ENCODE peak calls at places on chromosomes 4 and X, in ten cellular contexts. M is NCI-H446; D is fibroblast of villous mesenchyme; R is HFFc6; F is right lobe of liver; E is omental fat pad; H is activated CD8-positive, alpha-beta memory T cell treated with anti-CD3 and anti-CD28 coated beads for 1 hour; X is activated CD4-positive, CD25-positive, alpha-beta regulatory T cell; L is fibroblast of mammary gland; O is ureter. T is an unnamed sample.

GRCh38 chrX:136694491-136695087 is 46.6 kb downstream of the CD40LG start:
- DNase-seq in M (peak), D (peak), R (peak), F (no peak), E (no peak), H (no peak), X (no peak), L (peak), O (no peak), T (peak)

GRCh38 chr4:142265946-142266345 is 580.2 kb downstream of the INPP4B start:
- DNase-seq in M (no peak), D (no peak), R (no peak), F (no peak), E (no peak), H (no peak), X (no peak), L (no peak), O (no peak), T (no peak)

GRCh38 chrX:115561605-115562491 is 874 bp downstream of the PLS3 start:
- DNase-seq in M (no peak), D (peak), R (no peak), F (peak), E (no peak), H (no peak), X (no peak), L (peak), O (peak), T (peak)

GRCh38 chr4:158729716-158730559 is 6.7 kb upstream of the PPID start:
- DNase-seq in M (peak), D (peak), R (peak), F (peak), E (peak), H (peak), X (no peak), L (peak), O (peak), T (peak)

GRCh38 chrX:103475381-103475780 is 43.9 kb downstream of the RAB40A start:
- DNase-seq in M (no peak), D (peak), R (peak), F (no peak), E (no peak), H (no peak), X (no peak), L (peak), O (no peak), T (peak)

GRCh38 chr4:99404595-99405287 is 30.4 kb downstream of the ADH7 start:
- DNase-seq in M (no peak), D (peak), R (peak), F (no peak), E (no peak), H (no peak), X (no peak), L (peak), O (no peak), T (peak)

GRCh38 chrX:97119474-97120109 is 235.9 kb downstream of the RPA4 start:
- DNase-seq in M (no peak), D (no peak), R (no peak), F (no peak), E (no peak), H (no peak), X (no peak), L (no peak), O (no peak), T (no peak)

GRCh38 chrX:69139516-69139915 is 25.7 kb downstream of the PJA1 start:
- DNase-seq in M (no peak), D (no peak), R (no peak), F (no peak), E (no peak), H (no peak), X (no peak), L (no peak), O (no peak), T (no peak)

GRCh38 chr4:175273995-175274753 is 356.0 kb downstream of the ADAM29 start:
- DNase-seq in M (no peak), D (peak), R (no peak), F (no peak), E (no peak), H (no peak), X (no peak), L (peak), O (no peak), T (peak)

GRCh38 chrX:24392709-24393108 is 32.3 kb downstream of the SUPT20HL1 start:
- DNase-seq in M (no peak), D (no peak), R (no peak), F (no peak), E (no peak), H (no peak), X (no peak), L (no peak), O (no peak), T (no peak)

GRCh38 chrX:155612312-155613224 is at the start of gene TMLHE:
- DNase-seq in M (peak), D (peak), R (peak), F (peak), E (no peak), H (peak), X (peak), L (peak), O (peak), T (peak)

GRCh38 chr4:139017861-139018260 is 2.3 kb downstream of the NOCT start:
- DNase-seq in M (no peak), D (no peak), R (no peak), F (no peak), E (no peak), H (no peak), X (no peak), L (peak), O (no peak), T (peak)

GRCh38 chr4:143241892-143242291 is 57.2 kb downstream of the USP38 start:
- DNase-seq in M (no peak), D (peak), R (no peak), F (no peak), E (no peak), H (no peak), X (no peak), L (peak), O (no peak), T (peak)

GRCh38 chr4:72340803-72341431 is 228.1 kb downstream of the ADAMTS3 start:
- DNase-seq in M (no peak), D (no peak), R (no peak), F (no peak), E (no peak), H (no peak), X (no peak), L (peak), O (no peak), T (peak)

GRCh38 chr4:116788723-116789122 is 296.7 kb downstream of the TRAM1L1 start:
- DNase-seq in M (no peak), D (no peak), R (no peak), F (no peak), E (no peak), H (no peak), X (no peak), L (no peak), O (no peak), T (no peak)

GRCh38 chr4:53055274-53055673 is 193.2 kb downstream of the RASL11B start:
- DNase-seq in M (peak), D (peak), R (peak), F (no peak), E (no peak), H (no peak), X (no peak), L (peak), O (no peak), T (peak)

GRCh38 chrX:116289592-116289991 is 119.0 kb downstream of the AGTR2 start:
- DNase-seq in M (no peak), D (no peak), R (no peak), F (no peak), E (no peak), H (no peak), X (no peak), L (no peak), O (no peak), T (no peak)

GRCh38 chr4:1460967-1461868 is 55.0 kb upstream of the NKX1-1 start:
- DNase-seq in M (no peak), D (no peak), R (no peak), F (no peak), E (no peak), H (no peak), X (no peak), L (no peak), O (no peak), T (no peak)

GRCh38 chr4:101806914-101807313 is 16.4 kb downstream of the BANK1 start:
- DNase-seq in M (peak), D (peak), R (no peak), F (no peak), E (no peak), H (no peak), X (no peak), L (peak), O (no peak), T (no peak)

GRCh38 chr4:159505275-159505975 is 402.5 kb downstream of the RAPGEF2 start:
- DNase-seq in M (no peak), D (no peak), R (no peak), F (no peak), E (no peak), H (no peak), X (no peak), L (no peak), O (no peak), T (peak)

GRCh38 chr4:76943129-76943620 is 6.4 kb upstream of the SEPTIN11 start:
- DNase-seq in M (peak), D (peak), R (peak), F (no peak), E (no peak), H (no peak), X (no peak), L (peak), O (no peak), T (peak)

GRCh38 chr4:61243962-61244361 is 43.8 kb downstream of the ADGRL3 start:
- DNase-seq in M (no peak), D (no peak), R (no peak), F (no peak), E (no peak), H (no peak), X (no peak), L (no peak), O (no peak), T (no peak)

GRCh38 chrX:44306336-44306735 is 37.1 kb downstream of the EFHC2 start:
- DNase-seq in M (peak), D (peak), R (no peak), F (no peak), E (no peak), H (no peak), X (no peak), L (peak), O (no peak), T (peak)

GRCh38 chrX:9927638-9928037 is 39.5 kb upstream of the CLDN34 start:
- DNase-seq in M (no peak), D (no peak), R (no peak), F (no peak), E (no peak), H (no peak), X (no peak), L (no peak), O (no peak), T (no peak)

GRCh38 chrX:30577362-30577961 is at the start of gene TASL:
- DNase-seq in M (no peak), D (no peak), R (no peak), F (no peak), E (no peak), H (no peak), X (no peak), L (no peak), O (no peak), T (no peak)

GRCh38 chr4:126859872-126860271 is 772.9 kb upstream of the INTU start:
- DNase-seq in M (no peak), D (no peak), R (no peak), F (no peak), E (no peak), H (no peak), X (no peak), L (no peak), O (no peak), T (no peak)

GRCh38 chrX:10756365-10756915 is 136.1 kb upstream of the MID1 start:
- DNase-seq in M (no peak), D (peak), R (peak), F (no peak), E (no peak), H (no peak), X (no peak), L (peak), O (no peak), T (peak)

GRCh38 chr4:127479031-127479622 is 153.6 kb upstream of the INTU start:
- DNase-seq in M (peak), D (peak), R (peak), F (no peak), E (no peak), H (no peak), X (no peak), L (peak), O (no peak), T (peak)

GRCh38 chr4:26235500-26235899 is 85.3 kb upstream of the RBPJ start:
- DNase-seq in M (peak), D (peak), R (peak), F (no peak), E (no peak), H (no peak), X (no peak), L (peak), O (peak), T (peak)

GRCh38 chrX:56314334-56314733 is 82.2 kb downstream of the KLF8 start:
- DNase-seq in M (no peak), D (no peak), R (no peak), F (no peak), E (no peak), H (no peak), X (no peak), L (no peak), O (no peak), T (no peak)

GRCh38 chr4:2366252-2367192 is 51.9 kb downstream of the ZFYVE28 start:
- DNase-seq in M (no peak), D (no peak), R (no peak), F (no peak), E (no peak), H (no peak), X (no peak), L (no peak), O (no peak), T (peak)

GRCh38 chr4:169791527-169792156 is 33.9 kb upstream of the HPF1 start:
- DNase-seq in M (peak), D (peak), R (peak), F (peak), E (no peak), H (no peak), X (no peak), L (peak), O (peak), T (peak)

GRCh38 chrX:8726031-8726652 is 5.8 kb downstream of the ANOS1 start:
- DNase-seq in M (no peak), D (no peak), R (peak), F (no peak), E (no peak), H (no peak), X (no peak), L (peak), O (no peak), T (no peak)

GRCh38 chr4:83679692-83680091 is 143.8 kb downstream of the GPAT3 start:
- DNase-seq in M (no peak), D (no peak), R (no peak), F (no peak), E (no peak), H (no peak), X (no peak), L (no peak), O (no peak), T (no peak)

GRCh38 chrX:38006283-38006682 is at the start of gene SYTL5:
- DNase-seq in M (no peak), D (peak), R (no peak), F (no peak), E (no peak), H (no peak), X (no peak), L (no peak), O (no peak), T (no peak)

GRCh38 chrX:16487620-16488380 is 162.2 kb upstream of the S100G start:
- DNase-seq in M (no peak), D (no peak), R (peak), F (no peak), E (no peak), H (no peak), X (no peak), L (peak), O (no peak), T (peak)

GRCh38 chr4:80183196-80184052 is 13.9 kb upstream of the PRDM8 start:
- DNase-seq in M (peak), D (peak), R (peak), F (no peak), E (no peak), H (no peak), X (peak), L (peak), O (peak), T (peak)

GRCh38 chrX:22081475-22082092 is 49.5 kb downstream of the PHEX start:
- DNase-seq in M (peak), D (peak), R (peak), F (peak), E (peak), H (peak), X (peak), L (peak), O (peak), T (peak)

GRCh38 chr4:158161561-158162354 is 11.1 kb downstream of the GASK1B start:
- DNase-seq in M (no peak), D (peak), R (peak), F (no peak), E (no peak), H (no peak), X (no peak), L (peak), O (no peak), T (peak)

GRCh38 chr4:30718021-30718888 is 1.9 kb upstream of the PCDH7 start:
- DNase-seq in M (peak), D (peak), R (no peak), F (peak), E (no peak), H (no peak), X (no peak), L (peak), O (peak), T (peak)